ENCODE peak calls at places on chromosomes 13 and 19, in four cellular contexts. N, I, P and K are unnamed samples.
A peak's percentile ranks its signal among the peaks of the same experiment; 100 is the strongest.

GRCh38 chr19:58562126-58563033 is 4.0 kb upstream of the UBE2M start:
- DNase-seq in N (peak; percentile 74), I (peak; percentile 36), P (no peak), K (no peak)

GRCh38 chr19:29904017-29904416 is 38.0 kb upstream of the URI1 start:
- DNase-seq in N (no peak), I (no peak), P (no peak), K (no peak)

GRCh38 chr19:17654993-17655392 is 33.2 kb downstream of the UNC13A start:
- DNase-seq in N (no peak), I (no peak), P (no peak), K (no peak)

GRCh38 chr13:34943675-34944634 is 1.9 kb downstream of the NBEA start:
- DNase-seq in N (no peak), I (no peak), P (no peak), K (no peak)

GRCh38 chr13:75049936-75050335 is 432.0 kb downstream of the TBC1D4 start:
- DNase-seq in N (no peak), I (no peak), P (no peak), K (no peak)

GRCh38 chr19:37930416-37930815 is 23.4 kb downstream of the SIPA1L3 start:
- DNase-seq in N (no peak), I (no peak), P (no peak), K (no peak)

GRCh38 chr13:43804461-43805070 is 17.8 kb upstream of the ENOX1 start:
- DNase-seq in N (no peak), I (peak; percentile 86), P (no peak), K (no peak)

GRCh38 chr13:22757530-22758120 is 423.2 kb upstream of the SGCG start:
- DNase-seq in N (no peak), I (peak; percentile 56), P (no peak), K (no peak)

GRCh38 chr13:42116225-42116624 is 67.8 kb downstream of the DGKH start:
- DNase-seq in N (no peak), I (no peak), P (no peak), K (no peak)

GRCh38 chr13:25738342-25738771 is 313.5 kb downstream of the SHISA2 start:
- DNase-seq in N (no peak), I (peak; percentile 60), P (no peak), K (peak; percentile 23)

GRCh38 chr19:6464070-6464873 is at the start of gene CRB3:
- DNase-seq in N (no peak), I (no peak), P (no peak), K (no peak)

GRCh38 chr19:45766919-45767346 is 2.1 kb downstream of the SIX5 start:
- DNase-seq in N (no peak), I (no peak), P (no peak), K (no peak)

DNA sequence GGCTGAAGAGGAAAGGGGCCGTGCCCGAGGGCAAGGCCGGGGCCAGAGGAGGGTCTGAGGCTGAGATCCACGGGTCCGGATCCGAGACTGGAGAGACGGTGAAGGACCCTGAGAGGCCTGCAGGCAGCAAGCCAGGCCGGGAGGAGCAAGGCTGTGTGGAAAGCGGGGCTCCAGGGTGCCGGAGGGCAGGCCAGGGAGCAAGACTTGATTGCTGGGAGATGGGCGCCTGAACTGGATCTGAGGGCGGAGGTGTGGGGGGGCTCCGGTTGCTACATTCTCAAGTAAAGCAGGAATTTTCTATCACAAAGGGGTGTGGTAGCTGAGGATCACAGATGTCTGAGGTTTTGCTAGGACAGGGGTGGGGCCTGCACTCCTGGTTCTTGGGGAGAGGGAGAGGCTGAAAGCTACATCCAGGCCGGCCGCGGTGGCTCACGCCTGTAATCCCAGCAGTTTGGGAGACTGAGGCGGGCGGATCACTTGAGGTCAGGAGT is 3.8 kb downstream of the MAMSTR start:
- DNase-seq in N (no peak), I (no peak), P (no peak), K (no peak)
- H3K4me3 ChIP-seq in N (no peak overlapping the region), I (peak overlapping the region; percentile 6), P (no peak overlapping the region), K (no peak overlapping the region)

DNA sequence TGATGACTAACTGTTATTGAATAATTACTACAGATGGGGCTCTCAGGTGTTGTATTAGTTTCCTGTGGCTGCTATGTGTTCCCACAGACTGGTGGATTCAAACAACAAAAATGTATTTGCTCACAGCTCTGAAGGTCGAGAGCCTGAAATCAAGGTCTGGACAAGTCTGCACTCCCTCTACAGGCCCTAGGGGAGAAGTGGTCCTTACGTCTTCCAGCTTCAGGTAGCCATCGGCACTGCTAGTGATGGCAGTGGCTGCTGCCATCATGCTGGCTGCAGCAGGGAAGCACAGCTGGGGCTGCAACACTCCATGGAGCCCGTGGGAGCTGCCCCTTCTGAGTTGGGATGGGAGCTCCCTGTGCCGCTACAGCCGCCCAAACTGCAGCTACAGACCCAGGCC is 1.9 kb downstream of the TEX26 start:
- DNase-seq in N (no peak), I (no peak), P (no peak), K (no peak)
- TF ChIP-seq CTCF in N (no peak), I (no peak), P (peak; percentile 9), K (peak; percentile 28)

DNA sequence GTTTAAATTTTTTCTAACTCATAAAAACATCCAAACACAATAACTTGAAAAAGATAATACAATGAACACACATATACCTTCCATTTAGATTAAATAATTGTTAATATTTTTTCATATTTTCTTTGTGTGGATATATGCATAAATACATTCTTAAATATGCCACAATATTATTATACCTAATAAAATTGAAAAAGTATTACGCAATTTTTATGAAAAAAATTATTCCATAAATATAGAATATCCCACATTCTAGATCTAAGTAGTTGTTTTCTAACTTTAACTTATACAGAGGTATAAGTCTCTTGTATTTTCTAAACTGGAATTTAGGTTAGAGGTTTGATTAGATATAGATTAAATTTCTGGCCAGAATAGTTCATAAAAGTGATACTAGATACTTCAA is 34.3 kb downstream of the POU4F1 start:
- DNase-seq in N (no peak), I (no peak), P (no peak), K (no peak)
- H3K4me3 ChIP-seq in N (no peak overlapping the region), I (no peak overlapping the region), P (no peak overlapping the region), K (no peak overlapping the region)

GRCh38 chr19:2089727-2090053 is 6.4 kb downstream of the MOB3A start:
- DNase-seq in N (no peak), I (no peak), P (no peak), K (no peak)

GRCh38 chr19:2087621-2088100 is 8.5 kb downstream of the MOB3A start:
- DNase-seq in N (no peak), I (no peak), P (no peak), K (no peak)

GRCh38 chr19:2083174-2083854 is 12.8 kb downstream of the MOB3A start:
- DNase-seq in N (no peak), I (no peak), P (no peak), K (no peak)

GRCh38 chr19:2084993-2085720 is 11.0 kb downstream of the MOB3A start:
- DNase-seq in N (no peak), I (no peak), P (no peak), K (no peak)

DNA sequence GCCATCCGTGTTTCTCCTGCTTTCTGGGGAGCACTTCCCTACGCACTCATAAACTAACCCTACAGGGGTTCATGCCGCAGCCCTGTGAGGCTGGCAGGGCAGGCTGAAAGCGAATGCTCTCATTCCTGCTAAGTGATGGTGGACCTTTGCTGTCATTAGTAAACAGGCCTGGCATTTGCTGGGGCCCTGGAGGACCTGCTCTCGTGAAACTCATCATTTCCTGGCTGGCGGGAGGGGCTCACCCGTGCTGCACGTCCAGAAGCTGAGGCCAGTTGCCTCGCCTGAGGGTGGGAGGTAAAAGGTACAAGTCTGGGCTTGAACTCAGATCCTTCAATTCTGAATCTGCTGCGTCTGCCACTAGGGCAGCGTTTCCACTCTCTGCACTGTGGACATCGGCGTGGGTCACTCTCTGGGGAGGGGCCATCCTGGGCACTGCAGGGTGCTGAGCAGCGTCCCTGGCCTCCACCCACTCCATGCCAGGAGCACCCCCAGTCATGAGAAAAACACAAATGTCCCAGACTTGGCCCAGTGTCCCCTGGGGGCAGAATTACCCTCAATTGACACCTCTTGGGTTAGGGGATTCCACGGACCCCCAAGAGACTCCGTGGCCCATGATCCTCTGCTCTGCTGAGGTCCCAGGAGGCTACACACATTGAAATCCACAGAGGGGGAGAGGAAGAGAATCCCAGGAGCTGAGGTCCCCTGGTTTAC is 7.0 kb downstream of the MOB3A start:
- DNase-seq in N (no peak), I (no peak), P (no peak), K (no peak)
- TF ChIP-seq CTCF in N (no peak), I (no peak), P (no peak), K (no peak)

GRCh38 chr19:3370728-3371591 is 4.6 kb downstream of the NFIC start:
- DNase-seq in N (no peak), I (no peak), P (no peak), K (no peak)

GRCh38 chr19:3375221-3376088 is 9.1 kb downstream of the NFIC start:
- DNase-seq in N (peak; percentile 99), I (peak; percentile 91), P (no peak), K (no peak)

GRCh38 chr19:3373971-3374368 is 7.6 kb downstream of the NFIC start:
- DNase-seq in N (no peak), I (no peak), P (no peak), K (no peak)

GRCh38 chr19:3372413-3372812 is 6.0 kb downstream of the NFIC start:
- DNase-seq in N (no peak), I (no peak), P (no peak), K (no peak)

GRCh38 chr19:3374369-3375112 is 8.2 kb downstream of the NFIC start:
- DNase-seq in N (peak; percentile 95), I (peak; percentile 51), P (no peak), K (no peak)
- H3K4me3 ChIP-seq in N (peak overlapping the region; percentile 30), I (no peak overlapping the region), P (no peak overlapping the region), K (no peak overlapping the region)

GRCh38 chr19:7682175-7682855 is 1.7 kb downstream of the TRAPPC5 start:
- DNase-seq in N (no peak), I (no peak), P (no peak), K (no peak)
- TF ChIP-seq CTCF in N (no peak), I (no peak), P (no peak), K (no peak)

GRCh38 chr19:42179501-42179817 is 38.0 kb downstream of the DEDD2 start:
- DNase-seq in N (no peak), I (no peak), P (no peak), K (no peak)
- H3K4me3 ChIP-seq in N (no peak overlapping the region), I (no peak overlapping the region), P (no peak overlapping the region), K (no peak overlapping the region)